ENCODE peak calls at places on chromosomes 5 and 9, in ten cellular contexts. One of them, this sample, is unnamed.

GRCh38 chr5:128842241-128842640 is 123.0 kb upstream of the SLC27A6 start:
- DNase-seq in upper lobe of left lung: no peak
- DNase-seq in A549: no peak
- DNase-seq in HepG2: no peak
- DNase-seq in K562: no peak
- DNase-seq in esophagus muscularis mucosa: no peak
- DNase-seq in transverse colon: no peak
- DNase-seq in tibial nerve: no peak
- DNase-seq in ovary: no peak
- DNase-seq in sigmoid colon: no peak
- DNase-seq in this sample: no peak

GRCh38 chr9:6645153-6646027 is at the start of gene GLDC:
- DNase-seq in K562: no peak
- DNase-seq in HepG2: peak
- DNase-seq in tibial nerve: no peak
- DNase-seq in ovary: peak
- DNase-seq in sigmoid colon: no peak
- DNase-seq in transverse colon: peak
- DNase-seq in esophagus muscularis mucosa: no peak
- DNase-seq in A549: peak
- DNase-seq in upper lobe of left lung: peak
- DNase-seq in this sample: peak

GRCh38 chr5:158978061-158978745 is 121.5 kb downstream of the EBF1 start:
- DNase-seq in upper lobe of left lung: peak
- DNase-seq in tibial nerve: no peak
- DNase-seq in esophagus muscularis mucosa: no peak
- DNase-seq in K562: no peak
- DNase-seq in A549: no peak
- DNase-seq in transverse colon: no peak
- DNase-seq in sigmoid colon: no peak
- DNase-seq in HepG2: no peak
- DNase-seq in ovary: no peak
- DNase-seq in this sample: no peak

GRCh38 chr5:149790276-149790675 is 60.2 kb downstream of the PPARGC1B start:
- DNase-seq in upper lobe of left lung: no peak
- DNase-seq in ovary: no peak
- DNase-seq in K562: no peak
- DNase-seq in HepG2: no peak
- DNase-seq in sigmoid colon: no peak
- DNase-seq in A549: no peak
- DNase-seq in tibial nerve: no peak
- DNase-seq in transverse colon: peak
- DNase-seq in esophagus muscularis mucosa: no peak
- DNase-seq in this sample: no peak

GRCh38 chr9:87581513-87581912 is 83.8 kb downstream of the DAPK1 start:
- DNase-seq in esophagus muscularis mucosa: no peak
- DNase-seq in transverse colon: no peak
- DNase-seq in K562: peak
- DNase-seq in upper lobe of left lung: no peak
- DNase-seq in sigmoid colon: no peak
- DNase-seq in HepG2: no peak
- DNase-seq in ovary: no peak
- DNase-seq in A549: no peak
- DNase-seq in tibial nerve: no peak
- DNase-seq in this sample: no peak

GRCh38 chr9:27382308-27382707 is 85.4 kb upstream of the EQTN start:
- DNase-seq in HepG2: no peak
- DNase-seq in K562: no peak
- DNase-seq in sigmoid colon: no peak
- DNase-seq in transverse colon: peak
- DNase-seq in tibial nerve: no peak
- DNase-seq in ovary: no peak
- DNase-seq in A549: no peak
- DNase-seq in upper lobe of left lung: no peak
- DNase-seq in esophagus muscularis mucosa: no peak
- DNase-seq in this sample: no peak

GRCh38 chr9:70053864-70054263 is 10.2 kb downstream of the MAMDC2 start:
- DNase-seq in K562: no peak
- DNase-seq in ovary: no peak
- DNase-seq in tibial nerve: no peak
- DNase-seq in transverse colon: no peak
- DNase-seq in esophagus muscularis mucosa: peak
- DNase-seq in HepG2: no peak
- DNase-seq in A549: no peak
- DNase-seq in upper lobe of left lung: no peak
- DNase-seq in sigmoid colon: peak
- DNase-seq in this sample: no peak

GRCh38 chr5:61999371-61999770 is 306.6 kb upstream of the KIF2A start:
- DNase-seq in K562: no peak
- DNase-seq in tibial nerve: no peak
- DNase-seq in sigmoid colon: no peak
- DNase-seq in ovary: no peak
- DNase-seq in A549: no peak
- DNase-seq in HepG2: no peak
- DNase-seq in transverse colon: no peak
- DNase-seq in esophagus muscularis mucosa: no peak
- DNase-seq in upper lobe of left lung: no peak
- DNase-seq in this sample: no peak

GRCh38 chr5:153654444-153654843 is 164.0 kb downstream of the GRIA1 start:
- DNase-seq in transverse colon: no peak
- DNase-seq in HepG2: no peak
- DNase-seq in ovary: no peak
- DNase-seq in K562: no peak
- DNase-seq in A549: no peak
- DNase-seq in sigmoid colon: no peak
- DNase-seq in esophagus muscularis mucosa: no peak
- DNase-seq in tibial nerve: no peak
- DNase-seq in upper lobe of left lung: no peak
- DNase-seq in this sample: no peak

GRCh38 chr5:153937661-153938060 is 101.0 kb downstream of the FAM114A2 start:
- DNase-seq in sigmoid colon: no peak
- DNase-seq in HepG2: no peak
- DNase-seq in esophagus muscularis mucosa: no peak
- DNase-seq in upper lobe of left lung: no peak
- DNase-seq in ovary: no peak
- DNase-seq in K562: no peak
- DNase-seq in tibial nerve: no peak
- DNase-seq in A549: no peak
- DNase-seq in transverse colon: no peak
- DNase-seq in this sample: no peak

GRCh38 chr5:72314571-72315172 is 5.4 kb downstream of the MRPS27 start:
- DNase-seq in sigmoid colon: no peak
- DNase-seq in tibial nerve: no peak
- DNase-seq in A549: peak
- DNase-seq in esophagus muscularis mucosa: no peak
- DNase-seq in HepG2: peak
- DNase-seq in upper lobe of left lung: no peak
- DNase-seq in ovary: no peak
- DNase-seq in K562: no peak
- DNase-seq in transverse colon: no peak
- DNase-seq in this sample: peak

DNA sequence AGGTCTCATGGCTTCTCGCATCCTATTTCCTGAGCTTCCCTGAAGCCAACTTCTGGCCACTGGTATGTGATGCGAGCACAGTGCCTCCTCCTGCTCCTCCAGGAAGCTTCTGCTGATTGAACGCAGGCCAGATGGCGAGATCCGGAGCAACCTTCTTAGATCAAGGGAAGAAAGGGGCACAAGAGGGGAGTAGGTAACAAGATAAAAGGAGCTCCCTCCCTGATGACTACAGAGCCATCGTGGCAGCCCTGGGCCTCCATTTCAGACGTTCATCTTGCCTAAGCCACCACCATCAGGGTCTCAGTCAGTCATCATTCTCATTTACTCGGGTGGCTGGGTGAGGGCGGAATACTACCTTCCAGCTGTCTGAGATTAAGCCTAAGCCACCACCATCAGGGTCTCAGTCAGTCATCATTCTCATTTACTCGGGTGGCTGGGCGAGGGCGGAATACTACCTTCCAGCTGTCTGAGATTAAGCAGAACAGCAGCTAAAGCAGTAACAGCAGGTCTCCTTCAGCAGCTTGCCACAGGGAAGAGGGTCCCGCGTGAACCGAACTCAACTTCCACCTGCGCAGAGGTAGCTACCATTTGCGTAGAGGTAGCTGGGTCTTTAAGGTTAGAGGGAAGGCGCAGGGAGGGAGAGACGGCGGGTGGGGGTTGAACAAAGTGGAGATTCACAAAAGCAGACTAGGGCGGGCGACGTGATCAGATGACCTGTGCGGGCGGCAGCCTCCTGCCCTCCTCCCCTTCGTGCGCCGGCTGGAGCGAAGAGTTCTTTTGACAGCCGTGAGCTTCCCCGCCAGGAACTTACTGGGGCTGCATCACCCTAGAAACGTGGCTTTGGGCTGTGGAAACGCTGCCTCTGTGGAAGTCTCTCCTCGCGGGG is 27.9 kb upstream of the MGAT1 start:
- DNase-seq in HepG2: no peak
- DNase-seq in upper lobe of left lung: no peak
- DNase-seq in ovary: peak
- DNase-seq in A549: peak
- DNase-seq in esophagus muscularis mucosa: peak
- DNase-seq in K562: no peak
- DNase-seq in tibial nerve: peak
- DNase-seq in sigmoid colon: peak
- DNase-seq in transverse colon: peak
- DNase-seq in this sample: peak
- TF ChIP-seq EP300 in HepG2: no peak
- TF ChIP-seq EP300 in upper lobe of left lung: no peak
- TF ChIP-seq EP300 in ovary: no peak
- TF ChIP-seq EP300 in A549: no peak
- TF ChIP-seq EP300 in esophagus muscularis mucosa: no peak
- TF ChIP-seq EP300 in K562: no peak
- TF ChIP-seq EP300 in tibial nerve: peak
- TF ChIP-seq EP300 in sigmoid colon: no peak
- TF ChIP-seq EP300 in transverse colon: no peak
- TF ChIP-seq EP300 in this sample: no peak

GRCh38 chr9:81777514-81777913 is 88.2 kb upstream of the TLE1 start:
- DNase-seq in A549: no peak
- DNase-seq in tibial nerve: no peak
- DNase-seq in transverse colon: no peak
- DNase-seq in sigmoid colon: no peak
- DNase-seq in esophagus muscularis mucosa: no peak
- DNase-seq in K562: no peak
- DNase-seq in ovary: no peak
- DNase-seq in upper lobe of left lung: no peak
- DNase-seq in HepG2: no peak
- DNase-seq in this sample: no peak
- H3K4me3 ChIP-seq in A549: no peak
- H3K4me3 ChIP-seq in tibial nerve: no peak
- H3K4me3 ChIP-seq in transverse colon: no peak
- H3K4me3 ChIP-seq in sigmoid colon: no peak
- H3K4me3 ChIP-seq in esophagus muscularis mucosa: no peak
- H3K4me3 ChIP-seq in K562: no peak
- H3K4me3 ChIP-seq in ovary: no peak
- H3K4me3 ChIP-seq in upper lobe of left lung: no peak
- H3K4me3 ChIP-seq in HepG2: no peak
- H3K4me3 ChIP-seq in this sample: no peak

GRCh38 chr5:115262405-115263247 is at the start of gene PGGT1B:
- DNase-seq in ovary: peak
- DNase-seq in sigmoid colon: peak
- DNase-seq in A549: peak
- DNase-seq in transverse colon: peak
- DNase-seq in K562: peak
- DNase-seq in esophagus muscularis mucosa: peak
- DNase-seq in tibial nerve: peak
- DNase-seq in upper lobe of left lung: peak
- DNase-seq in HepG2: peak
- DNase-seq in this sample: peak
- TF ChIP-seq POLR2A in ovary: no peak
- TF ChIP-seq POLR2A in sigmoid colon: peak
- TF ChIP-seq POLR2A in A549: peak
- TF ChIP-seq POLR2A in transverse colon: peak
- TF ChIP-seq POLR2A in K562: peak
- TF ChIP-seq POLR2A in esophagus muscularis mucosa: no peak
- TF ChIP-seq POLR2A in tibial nerve: no peak
- TF ChIP-seq POLR2A in upper lobe of left lung: no peak
- TF ChIP-seq POLR2A in HepG2: peak
- TF ChIP-seq POLR2A in this sample: no peak

GRCh38 chr5:127038550-127038949 is 8.2 kb upstream of the MARCHF3 start:
- DNase-seq in upper lobe of left lung: no peak
- DNase-seq in K562: no peak
- DNase-seq in transverse colon: no peak
- DNase-seq in A549: no peak
- DNase-seq in ovary: no peak
- DNase-seq in sigmoid colon: no peak
- DNase-seq in tibial nerve: no peak
- DNase-seq in esophagus muscularis mucosa: no peak
- DNase-seq in HepG2: no peak
- DNase-seq in this sample: no peak

GRCh38 chr5:127046343-127047072 is 16.1 kb upstream of the MARCHF3 start:
- DNase-seq in tibial nerve: no peak
- DNase-seq in sigmoid colon: no peak
- DNase-seq in K562: no peak
- DNase-seq in HepG2: no peak
- DNase-seq in esophagus muscularis mucosa: no peak
- DNase-seq in transverse colon: no peak
- DNase-seq in upper lobe of left lung: no peak
- DNase-seq in ovary: no peak
- DNase-seq in A549: no peak
- DNase-seq in this sample: no peak

GRCh38 chr5:127042593-127042992 is 12.2 kb upstream of the MARCHF3 start:
- DNase-seq in transverse colon: no peak
- DNase-seq in ovary: no peak
- DNase-seq in tibial nerve: no peak
- DNase-seq in upper lobe of left lung: no peak
- DNase-seq in sigmoid colon: no peak
- DNase-seq in esophagus muscularis mucosa: no peak
- DNase-seq in K562: no peak
- DNase-seq in A549: no peak
- DNase-seq in HepG2: no peak
- DNase-seq in this sample: no peak

GRCh38 chr5:127041571-127041970 is 11.2 kb upstream of the MARCHF3 start:
- DNase-seq in HepG2: no peak
- DNase-seq in K562: no peak
- DNase-seq in transverse colon: no peak
- DNase-seq in tibial nerve: no peak
- DNase-seq in ovary: no peak
- DNase-seq in upper lobe of left lung: no peak
- DNase-seq in esophagus muscularis mucosa: no peak
- DNase-seq in sigmoid colon: no peak
- DNase-seq in A549: no peak
- DNase-seq in this sample: no peak

DNA sequence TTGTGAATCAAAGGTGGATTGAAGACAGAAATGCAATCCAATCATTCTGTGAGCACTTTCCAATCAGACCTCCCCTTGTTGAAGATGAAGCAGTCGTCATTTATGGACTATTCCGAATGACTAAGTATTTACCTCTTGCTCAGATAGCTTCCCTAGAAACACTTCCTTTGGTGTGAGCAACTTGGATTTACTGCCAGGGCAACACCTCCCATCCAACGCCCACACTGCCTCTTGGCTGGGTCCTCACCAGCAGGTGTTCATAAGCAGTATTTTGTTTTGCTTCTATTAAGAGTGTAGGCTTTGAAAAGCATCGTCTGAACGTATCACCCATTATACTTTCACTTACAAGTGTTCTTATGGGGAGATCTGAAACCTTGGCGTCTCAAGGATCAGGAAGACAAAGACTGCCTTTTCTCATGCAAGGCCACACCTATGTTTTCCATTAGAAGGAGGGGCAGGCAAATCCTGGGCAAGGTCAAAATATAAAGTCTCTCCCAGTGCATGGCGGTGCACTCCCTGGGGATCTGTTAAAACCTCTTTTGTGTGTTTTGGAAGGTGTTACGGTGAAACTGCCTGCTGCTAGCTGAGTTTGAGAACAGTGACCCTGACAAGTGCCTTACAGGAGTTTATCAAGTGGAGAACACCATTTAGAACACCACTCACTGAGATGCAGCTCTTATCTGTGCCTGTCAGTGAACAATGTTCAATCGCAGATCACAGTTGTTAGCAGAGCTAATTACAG is 10.6 kb upstream of the MARCHF3 start:
- DNase-seq in K562: no peak
- DNase-seq in HepG2: no peak
- DNase-seq in A549: no peak
- DNase-seq in upper lobe of left lung: no peak
- DNase-seq in tibial nerve: no peak
- DNase-seq in sigmoid colon: no peak
- DNase-seq in esophagus muscularis mucosa: no peak
- DNase-seq in ovary: peak
- DNase-seq in transverse colon: peak
- DNase-seq in this sample: peak
- TF ChIP-seq EP300 in K562: no peak
- TF ChIP-seq EP300 in HepG2: no peak
- TF ChIP-seq EP300 in A549: no peak
- TF ChIP-seq EP300 in upper lobe of left lung: no peak
- TF ChIP-seq EP300 in tibial nerve: peak
- TF ChIP-seq EP300 in sigmoid colon: no peak
- TF ChIP-seq EP300 in esophagus muscularis mucosa: no peak
- TF ChIP-seq EP300 in ovary: no peak
- TF ChIP-seq EP300 in transverse colon: no peak
- TF ChIP-seq EP300 in this sample: no peak

This sample was measured in stomach.